ENCODE peak calls at places on chromosomes 5 and 9, in ten cellular contexts. One of them, this sample, is unnamed.

GRCh38 chr9:111674319-111674718 is 12.9 kb downstream of the GNG10 start:
- DNase-seq in A549: no peak
- DNase-seq in tibial nerve: no peak
- DNase-seq in progenitor cell of endocrine pancreas: no peak
- DNase-seq in heart left ventricle: no peak
- DNase-seq in AG04450: no peak
- DNase-seq in fibroblast of pulmonary artery: no peak
- DNase-seq in adrenal gland: no peak
- DNase-seq in Peyer's patch: no peak
- DNase-seq in osteocyte: no peak
- DNase-seq in this sample: no peak

GRCh38 chr5:136020383-136021015 is 8.3 kb upstream of the TGFBI start:
- DNase-seq in adrenal gland: no peak
- DNase-seq in heart left ventricle: no peak
- DNase-seq in Peyer's patch: no peak
- DNase-seq in fibroblast of pulmonary artery: peak; percentile 95
- DNase-seq in A549: peak; percentile 95
- DNase-seq in tibial nerve: no peak
- DNase-seq in progenitor cell of endocrine pancreas: no peak
- DNase-seq in osteocyte: no peak
- DNase-seq in AG04450: peak; percentile 96
- DNase-seq in this sample: no peak

GRCh38 chr9:87662808-87663528 is 63.0 kb upstream of the CTSL start:
- DNase-seq in adrenal gland: peak; percentile 69
- DNase-seq in progenitor cell of endocrine pancreas: peak; percentile 61
- DNase-seq in tibial nerve: peak; percentile 68
- DNase-seq in Peyer's patch: peak; percentile 87
- DNase-seq in heart left ventricle: peak; percentile 63
- DNase-seq in AG04450: no peak
- DNase-seq in osteocyte: no peak
- DNase-seq in A549: peak; percentile 83
- DNase-seq in fibroblast of pulmonary artery: peak; percentile 77
- DNase-seq in this sample: peak; percentile 75

GRCh38 chr9:14352549-14352948 is 38.6 kb upstream of the NFIB start:
- DNase-seq in adrenal gland: no peak
- DNase-seq in A549: no peak
- DNase-seq in osteocyte: no peak
- DNase-seq in Peyer's patch: no peak
- DNase-seq in progenitor cell of endocrine pancreas: no peak
- DNase-seq in tibial nerve: no peak
- DNase-seq in AG04450: no peak
- DNase-seq in heart left ventricle: no peak
- DNase-seq in fibroblast of pulmonary artery: no peak
- DNase-seq in this sample: no peak

GRCh38 chr9:26947736-26948135 is 694 bp upstream of the PLAA start:
- DNase-seq in heart left ventricle: no peak
- DNase-seq in adrenal gland: no peak
- DNase-seq in tibial nerve: no peak
- DNase-seq in progenitor cell of endocrine pancreas: no peak
- DNase-seq in osteocyte: no peak
- DNase-seq in fibroblast of pulmonary artery: no peak
- DNase-seq in A549: no peak
- DNase-seq in AG04450: no peak
- DNase-seq in Peyer's patch: no peak
- DNase-seq in this sample: no peak

GRCh38 chr5:133497608-133498348 is 114.6 kb downstream of the FSTL4 start:
- DNase-seq in osteocyte: peak; percentile 38
- DNase-seq in tibial nerve: no peak
- DNase-seq in fibroblast of pulmonary artery: no peak
- DNase-seq in adrenal gland: no peak
- DNase-seq in heart left ventricle: no peak
- DNase-seq in Peyer's patch: no peak
- DNase-seq in AG04450: no peak
- DNase-seq in A549: no peak
- DNase-seq in progenitor cell of endocrine pancreas: no peak
- DNase-seq in this sample: peak; percentile 21

GRCh38 chr5:156456857-156457256 is 129.9 kb downstream of the SGCD start:
- DNase-seq in heart left ventricle: no peak
- DNase-seq in osteocyte: no peak
- DNase-seq in adrenal gland: no peak
- DNase-seq in tibial nerve: no peak
- DNase-seq in Peyer's patch: no peak
- DNase-seq in fibroblast of pulmonary artery: no peak
- DNase-seq in A549: no peak
- DNase-seq in progenitor cell of endocrine pancreas: no peak
- DNase-seq in AG04450: no peak
- DNase-seq in this sample: no peak

GRCh38 chr5:170571885-170572284 is 68.1 kb downstream of the KCNIP1 start:
- DNase-seq in tibial nerve: no peak
- DNase-seq in osteocyte: no peak
- DNase-seq in progenitor cell of endocrine pancreas: no peak
- DNase-seq in heart left ventricle: no peak
- DNase-seq in AG04450: no peak
- DNase-seq in A549: no peak
- DNase-seq in fibroblast of pulmonary artery: no peak
- DNase-seq in Peyer's patch: no peak
- DNase-seq in adrenal gland: no peak
- DNase-seq in this sample: no peak

GRCh38 chr9:101848485-101848919 is 110.1 kb upstream of the GRIN3A start:
- DNase-seq in fibroblast of pulmonary artery: no peak
- DNase-seq in adrenal gland: no peak
- DNase-seq in osteocyte: no peak
- DNase-seq in A549: no peak
- DNase-seq in AG04450: no peak
- DNase-seq in progenitor cell of endocrine pancreas: no peak
- DNase-seq in tibial nerve: no peak
- DNase-seq in heart left ventricle: no peak
- DNase-seq in Peyer's patch: no peak
- DNase-seq in this sample: no peak

GRCh38 chr9:86614871-86615849 is 260.9 kb upstream of the TUT7 start:
- DNase-seq in osteocyte: peak; percentile 65
- DNase-seq in Peyer's patch: no peak
- DNase-seq in A549: peak; percentile 12
- DNase-seq in progenitor cell of endocrine pancreas: no peak
- DNase-seq in AG04450: peak; percentile 37
- DNase-seq in heart left ventricle: no peak
- DNase-seq in adrenal gland: no peak
- DNase-seq in tibial nerve: no peak
- DNase-seq in fibroblast of pulmonary artery: peak; percentile 79
- DNase-seq in this sample: no peak

GRCh38 chr9:127873223-127873691 is 4.2 kb downstream of the AK1 start:
- DNase-seq in AG04450: no peak
- DNase-seq in osteocyte: no peak
- DNase-seq in adrenal gland: no peak
- DNase-seq in tibial nerve: no peak
- DNase-seq in progenitor cell of endocrine pancreas: no peak
- DNase-seq in heart left ventricle: no peak
- DNase-seq in A549: no peak
- DNase-seq in Peyer's patch: no peak
- DNase-seq in fibroblast of pulmonary artery: no peak
- DNase-seq in this sample: no peak

GRCh38 chr9:20437466-20437865 is 184.8 kb downstream of the MLLT3 start:
- DNase-seq in heart left ventricle: no peak
- DNase-seq in osteocyte: no peak
- DNase-seq in Peyer's patch: no peak
- DNase-seq in tibial nerve: no peak
- DNase-seq in A549: no peak
- DNase-seq in AG04450: no peak
- DNase-seq in adrenal gland: no peak
- DNase-seq in progenitor cell of endocrine pancreas: no peak
- DNase-seq in fibroblast of pulmonary artery: peak; percentile 54
- DNase-seq in this sample: no peak

GRCh38 chr5:146340260-146341081 is 1.8 kb downstream of the POU4F3 start:
- DNase-seq in Peyer's patch: no peak
- DNase-seq in progenitor cell of endocrine pancreas: peak; percentile 70
- DNase-seq in osteocyte: no peak
- DNase-seq in adrenal gland: peak; percentile 61
- DNase-seq in tibial nerve: peak; percentile 32
- DNase-seq in AG04450: peak; percentile 10
- DNase-seq in heart left ventricle: peak; percentile 66
- DNase-seq in A549: peak; percentile 20
- DNase-seq in fibroblast of pulmonary artery: peak; percentile 73
- DNase-seq in this sample: no peak

GRCh38 chr5:36948041-36948440 is 71.5 kb downstream of the NIPBL start:
- DNase-seq in osteocyte: no peak
- DNase-seq in adrenal gland: no peak
- DNase-seq in progenitor cell of endocrine pancreas: no peak
- DNase-seq in A549: no peak
- DNase-seq in heart left ventricle: no peak
- DNase-seq in Peyer's patch: no peak
- DNase-seq in AG04450: peak; percentile 37
- DNase-seq in tibial nerve: no peak
- DNase-seq in fibroblast of pulmonary artery: peak; percentile 35
- DNase-seq in this sample: no peak

GRCh38 chr5:131521252-131521651 is 113.8 kb downstream of the RAPGEF6 start:
- DNase-seq in A549: peak; percentile 9
- DNase-seq in fibroblast of pulmonary artery: no peak
- DNase-seq in osteocyte: no peak
- DNase-seq in progenitor cell of endocrine pancreas: no peak
- DNase-seq in Peyer's patch: no peak
- DNase-seq in AG04450: no peak
- DNase-seq in tibial nerve: no peak
- DNase-seq in adrenal gland: no peak
- DNase-seq in heart left ventricle: no peak
- DNase-seq in this sample: no peak

GRCh38 chr5:123089971-123090640 is 1.1 kb downstream of the PRDM6 start:
- DNase-seq in adrenal gland: no peak
- DNase-seq in tibial nerve: no peak
- DNase-seq in progenitor cell of endocrine pancreas: no peak
- DNase-seq in heart left ventricle: no peak
- DNase-seq in Peyer's patch: no peak
- DNase-seq in osteocyte: no peak
- DNase-seq in AG04450: no peak
- DNase-seq in A549: peak; percentile 16
- DNase-seq in fibroblast of pulmonary artery: peak; percentile 29
- DNase-seq in this sample: no peak

GRCh38 chr9:108412755-108413154 is 443.0 kb downstream of the ACTL7B start:
- DNase-seq in fibroblast of pulmonary artery: no peak
- DNase-seq in heart left ventricle: no peak
- DNase-seq in tibial nerve: no peak
- DNase-seq in osteocyte: no peak
- DNase-seq in AG04450: no peak
- DNase-seq in Peyer's patch: no peak
- DNase-seq in progenitor cell of endocrine pancreas: no peak
- DNase-seq in A549: peak; percentile 28
- DNase-seq in adrenal gland: no peak
- DNase-seq in this sample: no peak

GRCh38 chr5:16866220-16866619 is 69.9 kb downstream of the MYO10 start:
- DNase-seq in fibroblast of pulmonary artery: no peak
- DNase-seq in heart left ventricle: no peak
- DNase-seq in adrenal gland: no peak
- DNase-seq in A549: no peak
- DNase-seq in AG04450: no peak
- DNase-seq in progenitor cell of endocrine pancreas: no peak
- DNase-seq in Peyer's patch: no peak
- DNase-seq in tibial nerve: no peak
- DNase-seq in osteocyte: no peak
- DNase-seq in this sample: no peak
- TF ChIP-seq CTCF in fibroblast of pulmonary artery: no peak
- TF ChIP-seq CTCF in heart left ventricle: no peak
- TF ChIP-seq CTCF in adrenal gland: no peak
- TF ChIP-seq CTCF in A549: no peak
- TF ChIP-seq CTCF in AG04450: no peak
- TF ChIP-seq CTCF in progenitor cell of endocrine pancreas: no peak
- TF ChIP-seq CTCF in Peyer's patch: no peak
- TF ChIP-seq CTCF in tibial nerve: no peak
- TF ChIP-seq CTCF in osteocyte: no peak
- TF ChIP-seq CTCF in this sample: no peak

GRCh38 chr5:138752341-138752950 is 779 bp upstream of the CTNNA1 start:
- DNase-seq in adrenal gland: peak; percentile 28
- DNase-seq in A549: peak; percentile 63
- DNase-seq in Peyer's patch: peak; percentile 53
- DNase-seq in fibroblast of pulmonary artery: peak; percentile 43
- DNase-seq in osteocyte: no peak
- DNase-seq in heart left ventricle: peak; percentile 23
- DNase-seq in progenitor cell of endocrine pancreas: no peak
- DNase-seq in AG04450: no peak
- DNase-seq in tibial nerve: no peak
- DNase-seq in this sample: no peak
- TF ChIP-seq CTCF in adrenal gland: no peak
- TF ChIP-seq CTCF in A549: peak; percentile 23
- TF ChIP-seq CTCF in Peyer's patch: no peak
- TF ChIP-seq CTCF in fibroblast of pulmonary artery: peak; percentile 8
- TF ChIP-seq CTCF in osteocyte: peak; percentile 37
- TF ChIP-seq CTCF in heart left ventricle: no peak
- TF ChIP-seq CTCF in progenitor cell of endocrine pancreas: no peak
- TF ChIP-seq CTCF in AG04450: no peak
- TF ChIP-seq CTCF in tibial nerve: no peak
- TF ChIP-seq CTCF in this sample: no peak

GRCh38 chr5:77224672-77225355 is 14.3 kb downstream of the PDE8B start:
- DNase-seq in adrenal gland: no peak
- DNase-seq in fibroblast of pulmonary artery: peak; percentile 22
- DNase-seq in progenitor cell of endocrine pancreas: no peak
- DNase-seq in tibial nerve: no peak
- DNase-seq in A549: peak; percentile 29
- DNase-seq in AG04450: peak; percentile 26
- DNase-seq in Peyer's patch: no peak
- DNase-seq in osteocyte: no peak
- DNase-seq in heart left ventricle: no peak
- DNase-seq in this sample: no peak
- TF ChIP-seq CTCF in adrenal gland: no peak
- TF ChIP-seq CTCF in fibroblast of pulmonary artery: no peak
- TF ChIP-seq CTCF in progenitor cell of endocrine pancreas: no peak
- TF ChIP-seq CTCF in tibial nerve: no peak
- TF ChIP-seq CTCF in A549: no peak
- TF ChIP-seq CTCF in AG04450: no peak
- TF ChIP-seq CTCF in Peyer's patch: no peak
- TF ChIP-seq CTCF in osteocyte: no peak
- TF ChIP-seq CTCF in heart left ventricle: no peak
- TF ChIP-seq CTCF in this sample: no peak

GRCh38 chr5:143700994-143701393 is 111.0 kb upstream of the HMHB1 start:
- DNase-seq in heart left ventricle: no peak
- DNase-seq in AG04450: no peak
- DNase-seq in A549: no peak
- DNase-seq in adrenal gland: no peak
- DNase-seq in fibroblast of pulmonary artery: no peak
- DNase-seq in progenitor cell of endocrine pancreas: no peak
- DNase-seq in tibial nerve: no peak
- DNase-seq in Peyer's patch: no peak
- DNase-seq in osteocyte: no peak
- DNase-seq in this sample: no peak
- TF ChIP-seq CTCF in heart left ventricle: no peak
- TF ChIP-seq CTCF in AG04450: no peak
- TF ChIP-seq CTCF in A549: peak; percentile 8
- TF ChIP-seq CTCF in adrenal gland: no peak
- TF ChIP-seq CTCF in fibroblast of pulmonary artery: no peak
- TF ChIP-seq CTCF in progenitor cell of endocrine pancreas: no peak
- TF ChIP-seq CTCF in tibial nerve: no peak
- TF ChIP-seq CTCF in Peyer's patch: no peak
- TF ChIP-seq CTCF in osteocyte: peak; percentile 26
- TF ChIP-seq CTCF in this sample: no peak